ENCODE peak calls at places on chromosomes 1 and 21, in seven cellular contexts. W, X, Z, I, F, P and S are unnamed samples.

GRCh38 chr1:168223681-168224515 is 1.9 kb upstream of the SFT2D2 start:
- DNase-seq in W (no peak), X (no peak), Z (no peak), I (no peak), F (no peak), P (no peak), S (no peak)

GRCh38 chr1:46532498-46533178 is 18.8 kb downstream of the KNCN start:
- DNase-seq in W (peak), X (peak), Z (peak), I (peak), F (no peak), P (peak), S (peak)

GRCh38 chr1:14181191-14181793 is 417.2 kb upstream of the KAZN start:
- DNase-seq in W (no peak), X (no peak), Z (no peak), I (no peak), F (no peak), P (no peak), S (no peak)

GRCh38 chr1:98369463-98369862 is 292.1 kb upstream of the SNX7 start:
- DNase-seq in W (no peak), X (no peak), Z (no peak), I (no peak), F (no peak), P (no peak), S (no peak)

GRCh38 chr1:162632234-162632666 is at the start of gene DDR2:
- DNase-seq in W (no peak), X (peak), Z (no peak), I (no peak), F (peak), P (no peak), S (no peak)

GRCh38 chr21:45335151-45335760 is 47.6 kb upstream of the POFUT2 start:
- DNase-seq in W (no peak), X (no peak), Z (no peak), I (no peak), F (no peak), P (no peak), S (no peak)

GRCh38 chr1:45929257-45929687 is 125.9 kb downstream of the MAST2 start:
- DNase-seq in W (no peak), X (peak), Z (no peak), I (no peak), F (peak), P (no peak), S (no peak)

GRCh38 chr1:78540056-78540455 is 49.3 kb downstream of the PTGFR start:
- DNase-seq in W (no peak), X (peak), Z (no peak), I (no peak), F (no peak), P (no peak), S (no peak)

GRCh38 chr1:209625205-209625549 is 27.0 kb downstream of the LAMB3 start:
- DNase-seq in W (no peak), X (peak), Z (no peak), I (no peak), F (no peak), P (no peak), S (no peak)

GRCh38 chr1:205325334-205325884 is 3.9 kb upstream of the NUAK2 start:
- DNase-seq in W (peak), X (peak), Z (peak), I (peak), F (peak), P (peak), S (peak)

GRCh38 chr1:100928128-100928527 is 32.2 kb downstream of the SLC30A7 start:
- DNase-seq in W (no peak), X (no peak), Z (no peak), I (peak), F (no peak), P (no peak), S (no peak)

GRCh38 chr1:183778006-183778405 is 26.9 kb upstream of the RGL1 start:
- DNase-seq in W (no peak), X (peak), Z (no peak), I (no peak), F (no peak), P (no peak), S (no peak)